ENCODE peak calls at places on chromosomes 3 and 15, in ten cellular contexts. N, R, I, J, A, O, E, L, B and V are unnamed samples.
A peak's percentile ranks its signal among the peaks of the same experiment; 100 is the strongest.

GRCh38 chr3:71991051-71991450 is 206.1 kb upstream of the PROK2 start:
- DNase-seq in N (no peak), R (no peak), I (no peak), J (peak; percentile 42), A (no peak), O (no peak), E (no peak), L (no peak), B (no peak), V (no peak)

GRCh38 chr3:143653493-143653892 is 194.8 kb downstream of the SLC9A9 start:
- DNase-seq in N (no peak), R (no peak), I (no peak), J (peak; percentile 62), A (no peak), O (no peak), E (no peak), L (no peak), B (no peak), V (no peak)

GRCh38 chr3:45110185-45110833 is 35.9 kb downstream of the CDCP1 start:
- DNase-seq in N (no peak), R (no peak), I (no peak), J (no peak), A (no peak), O (no peak), E (no peak), L (no peak), B (peak; percentile 49), V (no peak)

GRCh38 chr15:100220058-100220728 is 121.6 kb downstream of the ADAMTS17 start:
- DNase-seq in N (no peak), R (no peak), I (peak; percentile 16), J (no peak), A (no peak), O (no peak), E (no peak), L (no peak), B (no peak), V (no peak)

GRCh38 chr15:51726302-51727073 is 11.0 kb downstream of the LYSMD2 start:
- DNase-seq in N (peak; percentile 91), R (peak; percentile 59), I (no peak), J (peak; percentile 93), A (peak; percentile 81), O (peak; percentile 80), E (peak; percentile 85), L (peak; percentile 56), B (no peak), V (peak; percentile 46)

GRCh38 chr3:148958681-148959080 is 32.7 kb upstream of the GYG1 start:
- DNase-seq in N (no peak), R (no peak), I (no peak), J (no peak), A (no peak), O (no peak), E (no peak), L (no peak), B (no peak), V (no peak)

GRCh38 chr3:127448161-127448561 is 142.4 kb downstream of the TPRA1 start:
- DNase-seq in N (peak; percentile 13), R (no peak), I (peak; percentile 9), J (no peak), A (no peak), O (peak; percentile 5), E (no peak), L (no peak), B (peak; percentile 18), V (no peak)

GRCh38 chr3:74636981-74637380 is 22.5 kb upstream of the CNTN3 start:
- DNase-seq in N (no peak), R (no peak), I (no peak), J (peak; percentile 75), A (peak; percentile 37), O (peak; percentile 41), E (no peak), L (no peak), B (no peak), V (no peak)

GRCh38 chr3:64889991-64890390 is 202.2 kb upstream of the ADAMTS9 start:
- DNase-seq in N (peak; percentile 67), R (no peak), I (peak; percentile 78), J (peak; percentile 40), A (no peak), O (no peak), E (no peak), L (no peak), B (no peak), V (no peak)
- H3K4me3 ChIP-seq in N (no peak overlapping the region), R (no peak overlapping the region), I (no peak overlapping the region), J (no peak overlapping the region), A (no peak overlapping the region), O (no peak overlapping the region), E (no peak overlapping the region), L (no peak overlapping the region), B (no peak overlapping the region), V (no peak overlapping the region)

GRCh38 chr15:90865702-90866101 is 2.7 kb upstream of the FURIN start:
- DNase-seq in N (no peak), R (no peak), I (no peak), J (no peak), A (no peak), O (no peak), E (no peak), L (no peak), B (no peak), V (no peak)

GRCh38 chr15:90866161-90866715 is 2.1 kb upstream of the FURIN start:
- DNase-seq in N (no peak), R (no peak), I (no peak), J (no peak), A (no peak), O (no peak), E (no peak), L (no peak), B (peak; percentile 83), V (no peak)

GRCh38 chr15:90863987-90864386 is 4.4 kb upstream of the FURIN start:
- DNase-seq in N (no peak), R (no peak), I (no peak), J (peak; percentile 37), A (no peak), O (no peak), E (no peak), L (no peak), B (no peak), V (no peak)

GRCh38 chr15:90862964-90863721 is 5.2 kb upstream of the FURIN start:
- DNase-seq in N (no peak), R (no peak), I (no peak), J (peak; percentile 83), A (no peak), O (peak; percentile 67), E (no peak), L (no peak), B (peak; percentile 88), V (no peak)

GRCh38 chr15:90864507-90864906 is 3.9 kb upstream of the FURIN start:
- DNase-seq in N (no peak), R (no peak), I (no peak), J (no peak), A (no peak), O (no peak), E (no peak), L (no peak), B (no peak), V (no peak)
- TF ChIP-seq CTCF in N (no peak), R (no peak), I (no peak), J (no peak), A (no peak), O (no peak), E (no peak), L (no peak), B (no peak), V (no peak)

DNA sequence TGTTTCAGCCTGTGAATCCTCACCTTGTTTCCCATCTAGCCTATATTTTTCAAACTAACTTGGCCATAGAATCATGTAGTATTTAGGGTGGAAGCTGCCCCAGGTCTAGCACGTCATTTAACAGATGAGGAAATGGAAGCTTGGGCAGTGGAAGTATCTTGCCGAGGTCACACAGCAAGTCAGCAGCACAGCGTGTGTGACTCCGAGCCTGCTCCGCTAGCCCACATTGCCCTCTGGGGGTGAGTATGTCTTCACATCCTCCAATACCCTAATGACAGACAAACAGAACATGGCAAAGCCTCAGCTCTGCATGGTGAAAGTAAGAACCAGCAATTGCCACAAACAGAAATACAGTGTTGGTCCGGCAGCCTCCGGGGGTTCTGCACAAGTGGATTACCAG is 2.2 kb upstream of the CCR5 start:
- DNase-seq in N (peak; percentile 80), R (peak; percentile 32), I (peak; percentile 71), J (no peak), A (no peak), O (no peak), E (no peak), L (no peak), B (peak; percentile 80), V (no peak)
- H3K4me3 ChIP-seq in N (no peak overlapping the region), R (no peak overlapping the region), I (no peak overlapping the region), J (no peak overlapping the region), A (no peak overlapping the region), O (no peak overlapping the region), E (no peak overlapping the region), L (no peak overlapping the region), B (no peak overlapping the region), V (no peak overlapping the region)

GRCh38 chr3:81874738-81875137 is 113.3 kb upstream of the GBE1 start:
- DNase-seq in N (no peak), R (no peak), I (no peak), J (peak; percentile 22), A (peak; percentile 3), O (no peak), E (no peak), L (no peak), B (no peak), V (no peak)

GRCh38 chr3:81868597-81868996 is 107.2 kb upstream of the GBE1 start:
- DNase-seq in N (no peak), R (no peak), I (no peak), J (no peak), A (no peak), O (no peak), E (no peak), L (no peak), B (no peak), V (no peak)

GRCh38 chr3:81872566-81872965 is 111.1 kb upstream of the GBE1 start:
- DNase-seq in N (no peak), R (no peak), I (no peak), J (peak; percentile 65), A (no peak), O (no peak), E (no peak), L (no peak), B (no peak), V (no peak)

GRCh38 chr3:81869380-81869779 is 107.9 kb upstream of the GBE1 start:
- DNase-seq in N (no peak), R (no peak), I (no peak), J (no peak), A (no peak), O (no peak), E (no peak), L (no peak), B (no peak), V (no peak)

DNA sequence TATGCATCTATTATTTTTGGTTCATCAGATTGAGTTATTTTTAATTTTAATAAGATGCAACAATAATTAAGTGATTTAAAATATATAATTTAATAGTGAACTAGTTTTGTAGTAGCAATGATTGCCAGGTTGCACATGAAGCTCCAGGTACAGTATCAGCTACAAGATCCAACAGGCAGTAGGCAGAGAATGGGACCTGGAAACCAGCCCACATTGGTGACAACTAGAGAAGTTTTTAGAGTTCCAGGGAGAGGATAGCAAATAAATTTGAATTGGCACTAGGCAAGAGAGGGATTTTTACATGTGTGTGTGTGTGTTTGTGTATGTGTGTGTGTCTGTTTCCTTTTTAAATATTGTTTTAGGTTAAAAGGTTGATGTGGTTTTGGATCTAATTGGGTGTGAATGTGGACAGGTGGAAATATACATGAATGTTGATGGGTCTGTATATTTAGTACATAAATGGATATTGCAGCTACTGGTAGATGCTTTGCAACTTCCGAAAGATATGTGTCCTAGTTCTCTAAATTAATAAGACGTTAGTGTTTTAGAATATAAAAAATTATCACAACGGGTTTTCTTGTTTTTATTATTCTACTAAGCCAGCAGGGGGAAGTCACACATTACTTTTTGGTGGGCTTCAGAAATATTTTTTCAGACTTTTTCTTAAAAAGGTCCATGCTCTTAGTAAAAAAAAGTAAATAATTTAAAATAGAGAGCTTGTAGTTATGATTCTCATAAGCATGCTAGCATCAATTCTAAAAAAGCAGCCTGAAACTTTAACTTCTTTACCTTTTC is 110.1 kb upstream of the GBE1 start:
- DNase-seq in N (no peak), R (no peak), I (no peak), J (peak; percentile 34), A (no peak), O (no peak), E (no peak), L (no peak), B (no peak), V (no peak)
- TF ChIP-seq CTCF in N (no peak), R (no peak), I (no peak), J (no peak), A (peak; percentile 15), O (no peak), E (peak; percentile 7), L (no peak), B (no peak), V (peak; percentile 34)